ENCODE peak calls at places on chromosomes 11 and 22, in four cellular contexts. S is uterus; D is PC-3; G is CD8-positive, alpha-beta memory T cell. Z is an unnamed sample.
A peak's percentile ranks its signal among the peaks of the same experiment; 100 is the strongest.

GRCh38 chr11:69156673-69157155 is 979 bp downstream of the SMIM38 start:
- DNase-seq in S (no peak), D (no peak), G (no peak), Z (no peak)

GRCh38 chr11:77151804-77152513 is 23.9 kb downstream of the MYO7A start:
- DNase-seq in S (no peak), D (no peak), G (peak; percentile 25), Z (no peak)

GRCh38 chr22:23922921-23923320 is 28.7 kb downstream of the MIF start:
- DNase-seq in S (no peak), D (no peak), G (no peak), Z (no peak)

GRCh38 chr11:75432911-75433321 is at the start of gene KLHL35:
- DNase-seq in S (no peak), D (no peak), G (no peak), Z (no peak)

GRCh38 chr11:70378506-70379134 is 19.7 kb upstream of the CTTN start:
- DNase-seq in S (no peak), D (no peak), G (no peak), Z (no peak)

GRCh38 chr22:29799217-29799680 is 32.1 kb downstream of the UQCR10 start:
- DNase-seq in S (peak; percentile 83), D (peak; percentile 92), G (no peak), Z (no peak)

GRCh38 chr11:130131957-130132850 is 27.4 kb upstream of the ST14 start:
- DNase-seq in S (peak; percentile 41), D (peak; percentile 92), G (peak; percentile 32), Z (peak; percentile 74)

GRCh38 chr11:57476883-57477506 is 16.7 kb downstream of the RTN4RL2 start:
- DNase-seq in S (no peak), D (peak; percentile 66), G (no peak), Z (no peak)

GRCh38 chr11:17976651-17977050 is 36.2 kb downstream of the SERGEF start:
- DNase-seq in S (no peak), D (no peak), G (no peak), Z (no peak)

GRCh38 chr11:116042125-116042524 is 537.9 kb upstream of the CADM1 start:
- DNase-seq in S (no peak), D (no peak), G (no peak), Z (no peak)

GRCh38 chr22:35378547-35379078 is 2.3 kb upstream of the HMOX1 start:
- DNase-seq in S (no peak), D (no peak), G (no peak), Z (no peak)

GRCh38 chr11:95147364-95147905 is 57.8 kb downstream of the ENDOD1 start:
- DNase-seq in S (peak; percentile 49), D (peak; percentile 94), G (no peak), Z (no peak)

GRCh38 chr22:46067159-46068111 is 82.9 kb upstream of the PPARA start:
- DNase-seq in S (peak; percentile 30), D (peak; percentile 36), G (no peak), Z (no peak)

GRCh38 chr11:120061761-120062560 is 76.0 kb downstream of the TRIM29 start:
- DNase-seq in S (peak; percentile 48), D (no peak), G (no peak), Z (no peak)

GRCh38 chr22:37566329-37566837 is 6.1 kb downstream of the CDC42EP1 start:
- DNase-seq in S (no peak), D (no peak), G (peak; percentile 41), Z (no peak)

GRCh38 chr11:116172156-116172555 is 600.6 kb downstream of the BUD13 start:
- DNase-seq in S (no peak), D (no peak), G (no peak), Z (no peak)

GRCh38 chr11:94067010-94067409 is 45.9 kb downstream of the HEPHL1 start:
- DNase-seq in S (no peak), D (peak; percentile 10), G (no peak), Z (no peak)
- H3K4me1 ChIP-seq in S (no peaks in the 10 kb centered on the region), D (no peaks in the 10 kb centered on the region), G (no peaks in the 10 kb centered on the region), Z (no peaks in the 10 kb centered on the region)

GRCh38 chr11:87600938-87601337 is 563.2 kb downstream of the TMEM135 start:
- DNase-seq in S (no peak), D (no peak), G (no peak), Z (no peak)
- H3K27ac ChIP-seq in S (no peak overlapping the region), D (no peak overlapping the region), G (no peak overlapping the region), Z (no peak overlapping the region)

DNA sequence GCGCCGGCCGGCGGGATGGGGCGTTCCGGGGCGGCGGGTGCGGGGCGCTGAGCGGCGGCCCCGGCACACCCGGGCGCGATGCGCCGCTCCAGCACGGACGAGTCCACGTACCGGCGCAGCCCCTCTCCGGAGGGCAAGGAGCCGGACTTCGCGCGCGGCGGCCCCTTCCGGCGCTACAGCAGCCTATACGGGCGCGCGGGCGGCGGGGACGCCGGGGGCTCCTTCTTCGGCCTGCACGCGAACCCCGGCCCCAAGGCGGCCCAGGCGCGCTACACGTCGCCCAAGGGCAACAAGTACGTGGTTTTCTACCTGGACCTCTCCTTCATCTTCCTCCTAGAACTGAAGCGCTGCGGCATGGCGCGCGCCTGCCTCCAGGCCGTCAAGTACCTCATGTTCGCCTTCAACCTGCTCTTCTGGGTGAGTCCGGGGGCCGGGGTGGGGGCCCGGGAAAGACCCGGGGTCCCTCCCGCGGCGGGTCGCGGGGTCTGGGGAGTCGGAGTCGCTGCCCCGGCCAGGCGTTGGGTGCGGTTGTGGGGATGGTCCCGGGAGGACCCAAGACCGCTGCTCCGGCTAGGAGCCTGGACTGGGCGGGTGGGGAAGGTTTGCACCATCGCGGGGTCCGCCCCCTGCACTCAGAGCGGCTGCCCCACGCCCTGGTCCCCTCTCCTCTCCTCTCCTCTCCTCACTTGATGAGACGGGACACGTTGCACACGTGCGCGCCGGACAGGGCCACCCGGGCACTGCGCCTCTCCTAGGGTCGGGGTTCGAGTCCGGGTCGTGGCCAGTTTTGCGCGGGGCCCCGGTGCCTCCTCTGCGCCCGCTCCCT is 7.5 kb downstream of the TSPAN4 start:
- DNase-seq in S (no peak), D (no peak), G (no peak), Z (no peak)
- H3K4me3 ChIP-seq in S (peak overlapping the region; percentile 27), D (no peak overlapping the region), G (no peak overlapping the region), Z (peak overlapping the region; percentile 57)

GRCh38 chr22:41922336-41922735 is 4.3 kb downstream of the TNFRSF13C start:
- DNase-seq in S (no peak), D (no peak), G (no peak), Z (no peak)

GRCh38 chr22:41925783-41926460 is 684 bp downstream of the TNFRSF13C start:
- DNase-seq in S (no peak), D (peak; percentile 62), G (peak; percentile 78), Z (no peak)

GRCh38 chr22:41920271-41920976 is 5.5 kb upstream of the SHISA8 start:
- DNase-seq in S (no peak), D (no peak), G (no peak), Z (no peak)

GRCh38 chr22:41922940-41923594 is 3.5 kb downstream of the TNFRSF13C start:
- DNase-seq in S (no peak), D (no peak), G (no peak), Z (no peak)

DNA sequence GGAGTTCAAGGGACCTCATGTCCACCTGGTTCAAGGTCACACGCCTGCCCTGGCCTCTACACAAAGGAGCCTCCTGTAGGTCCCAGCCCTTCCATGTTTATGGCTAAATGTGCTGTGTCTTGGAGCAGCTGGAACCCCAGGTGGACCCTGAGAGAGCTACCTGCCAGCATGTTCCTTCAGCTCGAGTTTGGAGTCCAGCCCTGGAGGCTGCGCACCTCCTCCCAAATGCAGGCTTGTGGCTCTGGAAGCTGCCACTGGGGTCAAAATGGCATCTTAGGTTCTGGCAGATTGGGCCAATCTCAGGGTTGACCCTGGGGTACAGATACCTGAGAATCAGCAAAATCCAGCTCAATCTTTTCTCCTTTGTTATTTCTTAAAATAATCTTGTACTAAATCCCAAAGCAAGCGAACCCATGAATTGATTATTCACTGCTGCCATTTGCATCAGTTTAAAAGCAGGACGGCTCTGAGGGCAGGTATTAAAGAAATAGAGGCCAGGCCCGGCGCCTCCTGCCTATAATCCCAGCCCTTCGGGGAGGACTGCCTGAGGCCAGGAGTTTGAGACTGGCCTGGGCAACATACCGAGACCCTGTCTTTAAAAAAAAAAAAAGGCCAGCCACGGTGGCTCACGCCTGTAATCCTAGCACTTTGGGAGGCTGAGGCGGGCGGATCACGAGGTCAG is 2.9 kb downstream of the TNFRSF13C start:
- DNase-seq in S (no peak), D (no peak), G (no peak), Z (no peak)
- H3K4me1 ChIP-seq in S (peaks cover 9% of the 10 kb centered on the region), D (no peaks in the 10 kb centered on the region), G (peaks cover 16% of the 10 kb centered on the region), Z (peaks cover 14% of the 10 kb centered on the region)

GRCh38 chr22:32244547-32244946 is 10.6 kb downstream of the SLC5A4 start:
- DNase-seq in S (no peak), D (no peak), G (no peak), Z (no peak)
- H3K27ac ChIP-seq in S (no peak overlapping the region), D (no peak overlapping the region), G (no peak overlapping the region), Z (no peak overlapping the region)

DNA sequence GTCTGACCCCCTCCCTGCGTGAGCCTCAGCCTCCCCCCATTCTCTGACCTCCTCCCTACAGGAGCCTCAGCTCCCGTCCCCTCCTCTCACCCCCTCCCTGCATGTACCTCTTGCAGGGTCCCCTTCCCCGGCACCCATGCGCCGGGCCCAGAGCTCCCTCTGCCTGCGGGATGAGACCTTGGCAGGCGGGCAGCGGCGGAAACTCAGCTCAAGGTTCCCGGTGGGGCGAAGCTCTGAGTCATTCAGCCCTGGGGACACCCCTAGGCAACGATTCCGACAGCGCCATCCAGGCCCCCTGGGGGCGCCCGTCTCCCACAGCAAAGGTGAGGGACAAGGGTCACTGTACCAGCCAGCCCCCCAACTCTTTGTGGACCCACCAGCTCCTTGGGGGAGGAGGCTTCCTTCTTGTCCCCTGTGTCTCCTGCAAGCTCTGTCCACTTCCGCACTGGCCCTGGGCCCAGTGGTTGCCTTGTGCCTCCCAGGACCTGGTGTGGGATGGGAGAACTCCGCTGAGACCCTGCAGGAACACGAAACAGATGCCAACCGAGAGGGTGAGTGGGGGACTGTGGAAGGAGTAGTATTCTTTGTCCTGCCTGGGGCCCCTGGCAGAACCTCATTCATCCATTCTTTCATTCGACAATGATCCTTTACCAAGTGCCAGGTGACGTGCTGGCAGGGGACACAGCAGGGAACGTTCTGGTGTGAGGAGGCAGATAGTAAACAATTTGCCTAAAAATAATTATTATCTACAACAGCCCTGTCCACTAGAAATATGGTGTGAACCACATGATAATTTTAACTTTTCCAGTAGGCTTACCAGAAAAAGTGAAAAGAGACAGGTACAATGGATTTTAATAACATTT is 3.7 kb upstream of the RPS6KA4 start:
- DNase-seq in S (peak; percentile 74), D (peak; percentile 94), G (no peak), Z (no peak)
- H3K4me3 ChIP-seq in S (peak overlapping the region; percentile 14), D (peak overlapping the region; percentile 58), G (no peak overlapping the region), Z (no peak overlapping the region)

GRCh38 chr22:39472570-39473556 is 16.1 kb downstream of the MGAT3 start:
- DNase-seq in S (no peak), D (no peak), G (no peak), Z (no peak)
- H3K4me1 ChIP-seq in S (no peaks in the 10 kb centered on the region), D (no peaks in the 10 kb centered on the region), G (peaks cover 14% of the 10 kb centered on the region), Z (peaks cover 25% of the 10 kb centered on the region)